ENCODE peak calls at places on chromosomes 5 and 9, in ten cellular contexts. One of them, this sample, is unnamed.

GRCh38 chr9:82168585-82168984 is 180.0 kb downstream of the SPATA31D1 start:
- DNase-seq in tibial artery: no peak
- DNase-seq in stomach: no peak
- DNase-seq in mucosa of descending colon: no peak
- DNase-seq in neuronal stem cell: no peak
- DNase-seq in foreskin fibroblast: peak; percentile 53
- DNase-seq in HCT116: no peak
- DNase-seq in sigmoid colon: no peak
- DNase-seq in left ventricle myocardium inferior: no peak
- DNase-seq in CD8-positive, alpha-beta T cell: no peak
- DNase-seq in this sample: peak; percentile 95

GRCh38 chr9:133730994-133731715 is 7.0 kb downstream of the SARDH start:
- DNase-seq in neuronal stem cell: no peak
- DNase-seq in sigmoid colon: peak; percentile 42
- DNase-seq in stomach: peak; percentile 23
- DNase-seq in left ventricle myocardium inferior: no peak
- DNase-seq in mucosa of descending colon: no peak
- DNase-seq in HCT116: no peak
- DNase-seq in tibial artery: no peak
- DNase-seq in foreskin fibroblast: no peak
- DNase-seq in CD8-positive, alpha-beta T cell: no peak
- DNase-seq in this sample: no peak

GRCh38 chr5:98770158-98770910 is 3.1 kb upstream of the RGMB start:
- DNase-seq in mucosa of descending colon: peak; percentile 61
- DNase-seq in foreskin fibroblast: peak; percentile 79
- DNase-seq in CD8-positive, alpha-beta T cell: peak; percentile 26
- DNase-seq in sigmoid colon: peak; percentile 87
- DNase-seq in stomach: peak; percentile 54
- DNase-seq in HCT116: no peak
- DNase-seq in neuronal stem cell: no peak
- DNase-seq in tibial artery: peak; percentile 68
- DNase-seq in left ventricle myocardium inferior: peak; percentile 25
- DNase-seq in this sample: peak; percentile 50

GRCh38 chr5:154486427-154486866 is 8.4 kb upstream of the HAND1 start:
- DNase-seq in mucosa of descending colon: no peak
- DNase-seq in stomach: no peak
- DNase-seq in tibial artery: no peak
- DNase-seq in left ventricle myocardium inferior: no peak
- DNase-seq in foreskin fibroblast: no peak
- DNase-seq in HCT116: no peak
- DNase-seq in CD8-positive, alpha-beta T cell: no peak
- DNase-seq in sigmoid colon: peak; percentile 90
- DNase-seq in neuronal stem cell: no peak
- DNase-seq in this sample: no peak

GRCh38 chr9:4077499-4078102 is 222.3 kb downstream of the GLIS3 start:
- DNase-seq in sigmoid colon: peak; percentile 89
- DNase-seq in tibial artery: peak; percentile 90
- DNase-seq in left ventricle myocardium inferior: peak; percentile 81
- DNase-seq in CD8-positive, alpha-beta T cell: peak; percentile 30
- DNase-seq in foreskin fibroblast: peak; percentile 66
- DNase-seq in neuronal stem cell: no peak
- DNase-seq in HCT116: peak; percentile 48
- DNase-seq in stomach: peak; percentile 80
- DNase-seq in mucosa of descending colon: peak; percentile 88
- DNase-seq in this sample: peak; percentile 71

GRCh38 chr9:107539427-107540154 is 50.0 kb upstream of the KLF4 start:
- DNase-seq in HCT116: no peak
- DNase-seq in sigmoid colon: peak; percentile 69
- DNase-seq in CD8-positive, alpha-beta T cell: no peak
- DNase-seq in stomach: no peak
- DNase-seq in foreskin fibroblast: no peak
- DNase-seq in tibial artery: peak; percentile 54
- DNase-seq in left ventricle myocardium inferior: peak; percentile 31
- DNase-seq in mucosa of descending colon: no peak
- DNase-seq in neuronal stem cell: no peak
- DNase-seq in this sample: peak; percentile 25

GRCh38 chr5:78727786-78728761 is 79.5 kb upstream of the LHFPL2 start:
- DNase-seq in HCT116: no peak
- DNase-seq in CD8-positive, alpha-beta T cell: no peak
- DNase-seq in neuronal stem cell: no peak
- DNase-seq in sigmoid colon: no peak
- DNase-seq in stomach: peak; percentile 31
- DNase-seq in foreskin fibroblast: no peak
- DNase-seq in mucosa of descending colon: no peak
- DNase-seq in tibial artery: no peak
- DNase-seq in left ventricle myocardium inferior: no peak
- DNase-seq in this sample: no peak

GRCh38 chr9:113916931-113917330 is 40.8 kb downstream of the ZNF618 start:
- DNase-seq in HCT116: no peak
- DNase-seq in neuronal stem cell: no peak
- DNase-seq in stomach: no peak
- DNase-seq in CD8-positive, alpha-beta T cell: no peak
- DNase-seq in foreskin fibroblast: no peak
- DNase-seq in sigmoid colon: no peak
- DNase-seq in tibial artery: no peak
- DNase-seq in mucosa of descending colon: no peak
- DNase-seq in left ventricle myocardium inferior: no peak
- DNase-seq in this sample: no peak

GRCh38 chr9:129006328-129007034 is 21.6 kb downstream of the SH3GLB2 start:
- DNase-seq in stomach: peak; percentile 72
- DNase-seq in foreskin fibroblast: peak; percentile 92
- DNase-seq in left ventricle myocardium inferior: peak; percentile 58
- DNase-seq in neuronal stem cell: peak; percentile 52
- DNase-seq in sigmoid colon: peak; percentile 88
- DNase-seq in tibial artery: peak; percentile 69
- DNase-seq in CD8-positive, alpha-beta T cell: peak; percentile 41
- DNase-seq in HCT116: peak; percentile 44
- DNase-seq in mucosa of descending colon: peak; percentile 66
- DNase-seq in this sample: peak; percentile 76

GRCh38 chr9:72278959-72279358 is 86.0 kb downstream of the ZFAND5 start:
- DNase-seq in left ventricle myocardium inferior: no peak
- DNase-seq in stomach: no peak
- DNase-seq in CD8-positive, alpha-beta T cell: no peak
- DNase-seq in sigmoid colon: no peak
- DNase-seq in foreskin fibroblast: no peak
- DNase-seq in neuronal stem cell: no peak
- DNase-seq in tibial artery: no peak
- DNase-seq in mucosa of descending colon: no peak
- DNase-seq in HCT116: no peak
- DNase-seq in this sample: no peak

GRCh38 chr9:99745085-99745484 is 76.6 kb upstream of the NR4A3 start:
- DNase-seq in mucosa of descending colon: no peak
- DNase-seq in neuronal stem cell: no peak
- DNase-seq in HCT116: no peak
- DNase-seq in sigmoid colon: no peak
- DNase-seq in tibial artery: no peak
- DNase-seq in left ventricle myocardium inferior: no peak
- DNase-seq in foreskin fibroblast: no peak
- DNase-seq in CD8-positive, alpha-beta T cell: no peak
- DNase-seq in stomach: no peak
- DNase-seq in this sample: no peak
- H3K4me3 ChIP-seq in mucosa of descending colon: no peak overlapping the region
- H3K4me3 ChIP-seq in neuronal stem cell: no peak overlapping the region
- H3K4me3 ChIP-seq in HCT116: no peak overlapping the region
- H3K4me3 ChIP-seq in sigmoid colon: no peak overlapping the region
- H3K4me3 ChIP-seq in tibial artery: no peak overlapping the region
- H3K4me3 ChIP-seq in left ventricle myocardium inferior: no peak overlapping the region
- H3K4me3 ChIP-seq in foreskin fibroblast: no peak overlapping the region
- H3K4me3 ChIP-seq in CD8-positive, alpha-beta T cell: no peak overlapping the region
- H3K4me3 ChIP-seq in stomach: no peak overlapping the region
- H3K4me3 ChIP-seq in this sample: no peak overlapping the region

GRCh38 chr9:112860466-112860865 is 30.2 kb downstream of the SLC46A2 start:
- DNase-seq in stomach: no peak
- DNase-seq in left ventricle myocardium inferior: no peak
- DNase-seq in foreskin fibroblast: peak; percentile 30
- DNase-seq in sigmoid colon: no peak
- DNase-seq in tibial artery: no peak
- DNase-seq in mucosa of descending colon: no peak
- DNase-seq in neuronal stem cell: no peak
- DNase-seq in HCT116: no peak
- DNase-seq in CD8-positive, alpha-beta T cell: no peak
- DNase-seq in this sample: peak; percentile 51

GRCh38 chr9:112861638-112862555 is 28.8 kb downstream of the SLC46A2 start:
- DNase-seq in sigmoid colon: peak; percentile 69
- DNase-seq in tibial artery: peak; percentile 58
- DNase-seq in CD8-positive, alpha-beta T cell: no peak
- DNase-seq in HCT116: no peak
- DNase-seq in foreskin fibroblast: peak; percentile 18
- DNase-seq in left ventricle myocardium inferior: peak; percentile 27
- DNase-seq in stomach: no peak
- DNase-seq in neuronal stem cell: no peak
- DNase-seq in mucosa of descending colon: no peak
- DNase-seq in this sample: peak; percentile 58

GRCh38 chr9:112858625-112859147 is 32.0 kb downstream of the SLC46A2 start:
- DNase-seq in HCT116: no peak
- DNase-seq in neuronal stem cell: no peak
- DNase-seq in tibial artery: peak; percentile 36
- DNase-seq in mucosa of descending colon: no peak
- DNase-seq in foreskin fibroblast: peak; percentile 58
- DNase-seq in left ventricle myocardium inferior: no peak
- DNase-seq in stomach: no peak
- DNase-seq in CD8-positive, alpha-beta T cell: no peak
- DNase-seq in sigmoid colon: no peak
- DNase-seq in this sample: peak; percentile 46

GRCh38 chr9:112863214-112863613 is 27.5 kb downstream of the SLC46A2 start:
- DNase-seq in foreskin fibroblast: peak; percentile 52
- DNase-seq in left ventricle myocardium inferior: peak; percentile 29
- DNase-seq in sigmoid colon: peak; percentile 71
- DNase-seq in stomach: no peak
- DNase-seq in CD8-positive, alpha-beta T cell: no peak
- DNase-seq in mucosa of descending colon: no peak
- DNase-seq in tibial artery: peak; percentile 42
- DNase-seq in HCT116: no peak
- DNase-seq in neuronal stem cell: no peak
- DNase-seq in this sample: no peak

DNA sequence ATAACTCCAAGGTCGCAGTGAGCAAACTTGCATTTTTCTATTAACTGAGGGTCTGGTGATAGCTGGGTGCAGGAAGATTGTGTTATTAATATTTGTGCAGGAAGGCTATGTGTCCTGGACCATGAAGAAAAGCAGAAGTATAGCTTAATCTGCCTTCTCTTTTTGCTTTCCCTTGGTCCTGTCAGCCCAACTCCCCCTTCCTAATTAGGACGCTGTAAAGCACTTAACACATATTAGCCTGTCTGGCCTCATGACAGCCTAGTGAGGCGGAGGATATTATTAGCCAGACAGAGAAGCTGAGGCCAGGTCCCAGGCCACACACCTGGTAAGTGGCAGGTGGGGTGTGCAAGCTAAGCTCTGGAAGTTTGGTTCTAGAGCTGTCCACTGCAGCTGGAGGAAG is 29.5 kb downstream of the SLC46A2 start:
- DNase-seq in neuronal stem cell: no peak
- DNase-seq in sigmoid colon: no peak
- DNase-seq in tibial artery: no peak
- DNase-seq in foreskin fibroblast: no peak
- DNase-seq in HCT116: no peak
- DNase-seq in stomach: no peak
- DNase-seq in CD8-positive, alpha-beta T cell: no peak
- DNase-seq in mucosa of descending colon: no peak
- DNase-seq in left ventricle myocardium inferior: no peak
- DNase-seq in this sample: no peak
- H3K4me3 ChIP-seq in neuronal stem cell: no peak overlapping the region
- H3K4me3 ChIP-seq in sigmoid colon: no peak overlapping the region
- H3K4me3 ChIP-seq in tibial artery: no peak overlapping the region
- H3K4me3 ChIP-seq in foreskin fibroblast: no peak overlapping the region
- H3K4me3 ChIP-seq in HCT116: no peak overlapping the region
- H3K4me3 ChIP-seq in stomach: no peak overlapping the region
- H3K4me3 ChIP-seq in CD8-positive, alpha-beta T cell: no peak overlapping the region
- H3K4me3 ChIP-seq in mucosa of descending colon: no peak overlapping the region
- H3K4me3 ChIP-seq in left ventricle myocardium inferior: no peak overlapping the region
- H3K4me3 ChIP-seq in this sample: no peak overlapping the region

GRCh38 chr5:138466900-138467710 is 1.8 kb downstream of the EGR1 start:
- DNase-seq in HCT116: no peak
- DNase-seq in CD8-positive, alpha-beta T cell: no peak
- DNase-seq in tibial artery: no peak
- DNase-seq in mucosa of descending colon: peak; percentile 60
- DNase-seq in neuronal stem cell: no peak
- DNase-seq in foreskin fibroblast: peak; percentile 30
- DNase-seq in sigmoid colon: no peak
- DNase-seq in left ventricle myocardium inferior: no peak
- DNase-seq in stomach: peak; percentile 52
- DNase-seq in this sample: no peak

GRCh38 chr5:138468133-138468965 is 3.1 kb downstream of the EGR1 start:
- DNase-seq in CD8-positive, alpha-beta T cell: no peak
- DNase-seq in HCT116: peak; percentile 35
- DNase-seq in tibial artery: no peak
- DNase-seq in foreskin fibroblast: peak; percentile 26
- DNase-seq in neuronal stem cell: no peak
- DNase-seq in sigmoid colon: no peak
- DNase-seq in mucosa of descending colon: no peak
- DNase-seq in stomach: no peak
- DNase-seq in left ventricle myocardium inferior: no peak
- DNase-seq in this sample: peak; percentile 58

GRCh38 chr5:138466058-138466899 is 1.0 kb downstream of the EGR1 start:
- DNase-seq in stomach: peak; percentile 75
- DNase-seq in left ventricle myocardium inferior: no peak
- DNase-seq in CD8-positive, alpha-beta T cell: no peak
- DNase-seq in foreskin fibroblast: peak; percentile 51
- DNase-seq in tibial artery: peak; percentile 52
- DNase-seq in neuronal stem cell: no peak
- DNase-seq in mucosa of descending colon: peak; percentile 53
- DNase-seq in sigmoid colon: no peak
- DNase-seq in HCT116: no peak
- DNase-seq in this sample: no peak

GRCh38 chr5:138468966-138469539 is 3.8 kb downstream of the EGR1 start:
- DNase-seq in left ventricle myocardium inferior: no peak
- DNase-seq in tibial artery: no peak
- DNase-seq in mucosa of descending colon: no peak
- DNase-seq in stomach: peak; percentile 51
- DNase-seq in HCT116: peak; percentile 78
- DNase-seq in sigmoid colon: no peak
- DNase-seq in neuronal stem cell: no peak
- DNase-seq in CD8-positive, alpha-beta T cell: no peak
- DNase-seq in foreskin fibroblast: no peak
- DNase-seq in this sample: no peak

DNA sequence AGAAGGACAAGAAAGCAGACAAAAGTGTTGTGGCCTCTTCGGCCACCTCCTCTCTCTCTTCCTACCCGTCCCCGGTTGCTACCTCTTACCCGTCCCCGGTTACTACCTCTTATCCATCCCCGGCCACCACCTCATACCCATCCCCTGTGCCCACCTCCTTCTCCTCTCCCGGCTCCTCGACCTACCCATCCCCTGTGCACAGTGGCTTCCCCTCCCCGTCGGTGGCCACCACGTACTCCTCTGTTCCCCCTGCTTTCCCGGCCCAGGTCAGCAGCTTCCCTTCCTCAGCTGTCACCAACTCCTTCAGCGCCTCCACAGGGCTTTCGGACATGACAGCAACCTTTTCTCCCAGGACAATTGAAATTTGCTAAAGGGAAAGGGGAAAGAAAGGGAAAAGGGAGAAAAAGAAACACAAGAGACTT is 2.4 kb downstream of the EGR1 start:
- DNase-seq in tibial artery: no peak
- DNase-seq in HCT116: no peak
- DNase-seq in sigmoid colon: no peak
- DNase-seq in mucosa of descending colon: no peak
- DNase-seq in left ventricle myocardium inferior: no peak
- DNase-seq in CD8-positive, alpha-beta T cell: no peak
- DNase-seq in foreskin fibroblast: no peak
- DNase-seq in neuronal stem cell: no peak
- DNase-seq in stomach: peak; percentile 52
- DNase-seq in this sample: no peak
- H3K4me3 ChIP-seq in tibial artery: peak overlapping the region; percentile 60
- H3K4me3 ChIP-seq in HCT116: peak overlapping the region; percentile 18
- H3K4me3 ChIP-seq in sigmoid colon: peak overlapping the region; percentile 86
- H3K4me3 ChIP-seq in mucosa of descending colon: no peak overlapping the region
- H3K4me3 ChIP-seq in left ventricle myocardium inferior: peak overlapping the region; percentile 91
- H3K4me3 ChIP-seq in CD8-positive, alpha-beta T cell: no peak overlapping the region
- H3K4me3 ChIP-seq in foreskin fibroblast: peak overlapping the region; percentile 78
- H3K4me3 ChIP-seq in neuronal stem cell: peak overlapping the region; percentile 11
- H3K4me3 ChIP-seq in stomach: peak overlapping the region; percentile 90
- H3K4me3 ChIP-seq in this sample: peak overlapping the region; percentile 97

GRCh38 chr9:21804791-21805190 is 2.4 kb downstream of the MTAP start:
- DNase-seq in sigmoid colon: no peak
- DNase-seq in neuronal stem cell: no peak
- DNase-seq in CD8-positive, alpha-beta T cell: no peak
- DNase-seq in tibial artery: no peak
- DNase-seq in mucosa of descending colon: no peak
- DNase-seq in HCT116: no peak
- DNase-seq in foreskin fibroblast: no peak
- DNase-seq in left ventricle myocardium inferior: no peak
- DNase-seq in stomach: no peak
- DNase-seq in this sample: no peak
- H3K4me3 ChIP-seq in sigmoid colon: no peak overlapping the region
- H3K4me3 ChIP-seq in neuronal stem cell: peak overlapping the region; percentile 81
- H3K4me3 ChIP-seq in CD8-positive, alpha-beta T cell: no peak overlapping the region
- H3K4me3 ChIP-seq in tibial artery: no peak overlapping the region
- H3K4me3 ChIP-seq in mucosa of descending colon: no peak overlapping the region
- H3K4me3 ChIP-seq in HCT116: peak overlapping the region; percentile 95
- H3K4me3 ChIP-seq in foreskin fibroblast: no peak overlapping the region
- H3K4me3 ChIP-seq in left ventricle myocardium inferior: no peak overlapping the region
- H3K4me3 ChIP-seq in stomach: no peak overlapping the region
- H3K4me3 ChIP-seq in this sample: peak overlapping the region; percentile 4